ENCODE peak calls at places on chromosomes 1 and 21, in four cellular contexts. D is K562, S is SK-N-SH, I is HepG2. W is an unnamed sample.

GRCh38 chr1:75521658-75522057 is 89.3 kb downstream of the SLC44A5 start:
- DNase-seq in S (no peak), I (no peak), D (no peak), W (no peak)

GRCh38 chr1:226639631-226640061 is 91.1 kb downstream of the STUM start:
- DNase-seq in I (no peak), S (no peak), D (no peak), W (no peak)

GRCh38 chr1:32339363-32339978 is 3.4 kb upstream of the MARCKSL1 start:
- DNase-seq in D (no peak), I (no peak), S (no peak), W (peak; percentile 57)

GRCh38 chr1:13952985-13953384 is 253.0 kb downstream of the PRDM2 start:
- DNase-seq in D (peak; percentile 13), I (no peak), S (no peak), W (no peak)

GRCh38 chr1:29416825-29417557 is 180.7 kb downstream of the PTPRU start:
- DNase-seq in D (no peak), S (no peak), I (no peak), W (no peak)

GRCh38 chr1:223235091-223235490 is 92.0 kb upstream of the TLR5 start:
- DNase-seq in S (no peak), I (no peak), D (no peak), W (no peak)

GRCh38 chr21:44334637-44335030 is 4.6 kb downstream of the CFAP410 start:
- DNase-seq in I (no peak), S (no peak), D (no peak), W (no peak)

GRCh38 chr1:205961405-205961804 is 18.1 kb upstream of the SLC26A9 start:
- DNase-seq in I (no peak), D (no peak), S (no peak), W (no peak)

GRCh38 chr1:91806777-91807700 is 78.9 kb downstream of the TGFBR3 start:
- DNase-seq in D (no peak), S (no peak), I (peak; percentile 65), W (no peak)

GRCh38 chr1:45557422-45557944 is 6.9 kb downstream of the AKR1A1 start:
- DNase-seq in D (no peak), S (no peak), I (no peak), W (no peak)

GRCh38 chr1:234638832-234639799 is 29.1 kb upstream of the IRF2BP2 start:
- DNase-seq in S (no peak), D (no peak), I (peak; percentile 98), W (no peak)

GRCh38 chr1:88973520-88974137 is 18.8 kb downstream of the KYAT3 start:
- DNase-seq in S (no peak), D (peak; percentile 33), I (peak; percentile 38), W (no peak)

GRCh38 chr1:109768700-109769325 is 5.1 kb upstream of the EPS8L3 start:
- DNase-seq in D (no peak), S (no peak), I (no peak), W (no peak)

GRCh38 chr1:208068908-208069307 is 158.0 kb upstream of the CD34 start:
- DNase-seq in D (no peak), S (no peak), I (no peak), W (no peak)

GRCh38 chr1:11927866-11928592 is 1.8 kb upstream of the KIAA2013 start:
- DNase-seq in S (no peak), D (no peak), I (peak; percentile 82), W (no peak)

GRCh38 chr1:46413596-46413985 is 19.5 kb downstream of the FAAH start:
- DNase-seq in D (peak; percentile 85), S (peak; percentile 57), I (peak; percentile 17), W (no peak)

GRCh38 chr1:90000934-90001676 is 6.2 kb downstream of the ZNF326 start:
- DNase-seq in I (no peak), S (no peak), D (peak; percentile 27), W (no peak)
- TF ChIP-seq CTCF in I (no peak), S (no peak), D (peak; percentile 47), W (no peak)

DNA sequence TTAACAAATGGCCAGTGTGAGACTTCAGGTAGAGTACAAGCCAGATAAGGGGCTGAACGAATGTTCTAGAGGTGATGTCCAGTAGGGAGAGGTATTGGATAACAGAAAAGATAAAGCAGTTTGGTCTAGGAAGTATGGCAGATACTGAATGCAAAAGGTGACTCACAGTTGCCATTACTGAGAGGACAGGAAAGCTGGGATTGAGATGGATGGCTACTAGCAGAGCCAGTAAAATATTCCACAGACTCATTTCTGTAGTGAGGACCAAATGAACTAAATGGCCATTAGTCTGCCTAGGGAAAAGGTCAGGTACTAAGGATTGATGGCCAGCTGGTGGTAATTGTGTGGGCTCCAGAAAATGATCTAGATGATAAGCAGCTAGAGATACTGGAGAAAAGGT is 11.5 kb downstream of the MACO1 start:
- DNase-seq in D (no peak), I (no peak), S (peak; percentile 21), W (no peak)
- TF ChIP-seq GABPA in D (no peak), I (no peak), S (no peak), W (no peak)

GRCh38 chr1:112700290-112701226 is 6.4 kb downstream of the RHOC start:
- DNase-seq in D (peak; percentile 94), I (peak; percentile 90), S (peak; percentile 87), W (peak; percentile 52)

GRCh38 chr1:112699425-112700144 is 7.3 kb downstream of the RHOC start:
- DNase-seq in D (peak; percentile 21), I (no peak), S (no peak), W (no peak)

GRCh38 chr1:112696578-112697320 is 10.2 kb downstream of the RHOC start:
- DNase-seq in I (no peak), S (no peak), D (peak; percentile 41), W (no peak)

GRCh38 chr1:112697781-112698201 is 9.1 kb downstream of the RHOC start:
- DNase-seq in I (no peak), S (no peak), D (peak; percentile 29), W (no peak)

GRCh38 chr1:112698366-112699310 is 8.3 kb downstream of the RHOC start:
- DNase-seq in S (no peak), D (peak; percentile 75), I (peak; percentile 90), W (no peak)
- TF ChIP-seq REST in S (no peak), D (peak; percentile 14), I (no peak), W (no peak)

DNA sequence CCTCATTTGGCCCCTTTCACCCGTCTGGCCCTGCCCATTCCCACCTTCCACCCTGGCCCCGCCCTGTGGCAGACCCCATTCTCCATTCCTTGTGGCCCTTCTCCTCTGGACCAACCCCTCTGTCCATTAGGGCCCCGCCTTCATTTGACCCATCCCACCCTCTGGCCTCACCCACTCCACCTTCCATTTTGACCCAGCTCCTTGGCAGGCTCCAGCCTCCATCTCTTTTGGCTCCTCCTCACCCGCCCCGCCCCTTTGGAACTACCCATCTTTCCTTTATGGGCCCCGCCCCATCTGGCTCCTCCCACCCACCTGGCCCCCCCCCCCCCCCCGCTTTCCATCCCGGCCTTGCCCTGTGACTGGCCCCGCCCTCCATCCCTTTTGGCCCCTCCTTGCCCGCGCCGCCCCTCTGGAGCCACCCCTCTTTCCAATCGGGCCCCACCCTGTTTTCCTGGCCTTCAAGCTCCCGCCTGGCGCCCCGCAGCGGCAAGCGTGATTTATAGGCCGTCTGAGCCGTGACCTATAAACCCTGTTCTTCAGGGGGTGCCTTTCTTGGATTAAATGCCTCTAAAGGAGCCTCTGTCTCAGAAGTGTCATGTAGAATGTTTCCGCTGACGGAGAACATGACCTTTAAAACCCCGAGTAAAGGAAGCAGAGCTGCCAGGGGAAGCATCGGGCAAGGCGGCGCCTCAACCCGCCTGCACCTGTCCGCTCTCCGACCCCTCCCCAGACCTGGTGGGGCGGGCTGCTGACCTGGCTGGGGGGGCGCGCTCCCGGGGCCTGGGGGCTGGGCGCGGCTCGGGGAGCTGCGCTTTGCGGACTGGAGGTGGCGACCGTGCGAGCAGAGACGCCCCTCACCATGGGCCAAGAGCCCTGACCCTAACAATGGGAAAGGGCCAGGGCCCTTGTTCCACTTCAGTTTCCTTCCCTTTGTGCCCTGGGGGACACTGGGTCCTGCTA is 178.0 kb downstream of the CAMTA1 start:
- DNase-seq in D (peak; percentile 96), S (peak; percentile 69), I (no peak), W (no peak)
- TF ChIP-seq CTCF in D (peak; percentile 51), S (no peak), I (no peak), W (no peak)

DNA sequence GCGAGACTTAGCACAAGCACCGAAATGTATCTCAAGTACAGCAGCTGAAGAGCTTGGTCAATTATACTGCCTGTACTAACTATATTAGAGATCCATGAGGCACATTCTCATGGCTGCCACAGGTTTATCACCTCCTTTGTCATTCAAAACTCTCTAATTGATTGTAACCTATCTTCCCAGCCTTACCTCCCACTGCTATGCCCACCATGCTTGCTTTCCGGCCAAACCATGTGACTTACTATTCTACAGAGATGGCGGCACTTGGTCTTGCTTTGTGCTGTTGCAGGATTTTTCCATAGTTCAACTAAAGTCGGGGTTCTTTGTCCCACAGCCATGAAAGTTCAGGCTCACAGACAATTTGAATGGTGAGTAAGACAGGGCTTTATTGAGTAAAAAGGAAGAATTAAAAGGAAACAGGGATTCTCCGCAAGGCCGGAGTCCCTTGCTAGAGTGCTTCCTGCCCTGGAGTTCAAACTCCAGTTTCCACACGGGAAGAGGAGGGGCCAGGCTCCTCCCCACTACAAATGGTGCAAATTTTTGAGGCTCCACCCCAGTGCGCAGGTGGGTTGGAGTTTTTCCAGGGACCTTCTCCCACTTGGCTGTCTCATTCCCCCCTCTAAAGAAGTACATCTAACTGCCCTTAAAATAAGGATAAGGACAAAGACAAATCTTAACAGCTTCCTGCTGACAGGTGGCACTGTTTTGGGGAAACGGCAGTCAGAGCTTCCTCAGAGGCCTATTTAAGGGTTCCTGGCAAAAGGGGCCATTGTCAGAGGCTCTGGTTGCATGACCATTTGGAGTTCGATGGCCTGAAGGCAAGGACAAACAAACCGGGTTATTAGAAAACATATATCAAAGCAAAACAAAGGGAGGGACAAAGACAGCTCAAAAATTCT is 28.7 kb downstream of the FMO2 start:
- DNase-seq in D (no peak), I (no peak), S (no peak), W (no peak)
- TF ChIP-seq GABPA in D (no peak), I (no peak), S (no peak), W (no peak)

GRCh38 chr1:157584503-157584902 is 13.4 kb downstream of the FCRL4 start:
- DNase-seq in D (no peak), S (no peak), I (no peak), W (no peak)

GRCh38 chr1:157580179-157580827 is 17.6 kb downstream of the FCRL4 start:
- DNase-seq in D (peak; percentile 61), S (peak; percentile 21), I (peak; percentile 63), W (peak; percentile 55)

GRCh38 chr1:157580828-157581210 is 17.1 kb downstream of the FCRL4 start:
- DNase-seq in S (no peak), D (no peak), I (no peak), W (no peak)

GRCh38 chr1:157585984-157586383 is 11.9 kb downstream of the FCRL4 start:
- DNase-seq in I (no peak), D (no peak), S (no peak), W (no peak)
- TF ChIP-seq REST in I (no peak), D (no peak), S (peak; percentile 73), W (peak; percentile 93)

GRCh38 chr1:51044834-51045233 is 57.2 kb upstream of the C1orf185 start:
- DNase-seq in D (no peak), I (no peak), S (peak; percentile 20), W (no peak)
- TF ChIP-seq CTCF in D (peak; percentile 26), I (no peak), S (peak; percentile 52), W (no peak)

W was measured in HL-60.